ENCODE peak calls at places on chromosomes 4 and X, in five cellular contexts. I is A549; G is left cardiac atrium; A is activated CD8-positive, alpha-beta T cell treated with anti-CD3 and anti-CD28 coated beads, Interleukin-2, amount 10 ng/mL, durations not matched to agents 7 days and 5 days; T is SW480. N is an unnamed sample.
A peak's percentile ranks its signal among the peaks of the same experiment; 100 is the strongest.

GRCh38 chr4:173135241-173135847 is 33.3 kb upstream of the GALNT7 start:
- DNase-seq in I (no peak), G (no peak), A (no peak), T (no peak), N (no peak)

GRCh38 chr4:187357045-187357643 is 633.5 kb upstream of the FAT1 start:
- DNase-seq in I (no peak), G (no peak), A (no peak), T (no peak), N (no peak)

GRCh38 chrX:5431823-5432222 is 796.8 kb downstream of the NLGN4X start:
- DNase-seq in I (no peak), G (no peak), A (no peak), T (no peak), N (no peak)

GRCh38 chrX:23202316-23202715 is 132.3 kb upstream of the PTCHD1 start:
- DNase-seq in I (no peak), G (no peak), A (no peak), T (no peak), N (no peak)

GRCh38 chrX:131779313-131779712 is 235.4 kb downstream of the OR13H1 start:
- DNase-seq in I (no peak), G (no peak), A (no peak), T (no peak), N (no peak)

GRCh38 chr4:8110071-8110986 is 48.3 kb downstream of the ABLIM2 start:
- DNase-seq in I (no peak), G (no peak), A (no peak), T (no peak), N (no peak)

GRCh38 chrX:139949703-139950102 is 15.6 kb downstream of the CXorf66 start:
- DNase-seq in I (no peak), G (no peak), A (no peak), T (no peak), N (no peak)

GRCh38 chr4:85779165-85779564 is 304.2 kb downstream of the ARHGAP24 start:
- DNase-seq in I (no peak), G (no peak), A (no peak), T (no peak), N (no peak)

GRCh38 chrX:39854772-39855747 is 242.7 kb downstream of the BCOR start:
- DNase-seq in I (no peak), G (no peak), A (peak; percentile 87), T (peak; percentile 31), N (no peak)

GRCh38 chr4:17544831-17545234 is 29.9 kb downstream of the CLRN2 start:
- DNase-seq in I (no peak), G (no peak), A (no peak), T (no peak), N (no peak)

GRCh38 chr4:145679520-145679919 is 426 bp upstream of the C4orf51 start:
- DNase-seq in I (peak; percentile 42), G (peak; percentile 37), A (no peak), T (peak; percentile 14), N (peak; percentile 69)

GRCh38 chrX:153411988-153412574 is 809 bp downstream of the ZFP92 start:
- DNase-seq in I (no peak), G (no peak), A (no peak), T (no peak), N (no peak)

GRCh38 chr4:55866973-55867574 is 13.6 kb downstream of the EXOC1 start:
- DNase-seq in I (peak; percentile 5), G (no peak), A (peak; percentile 31), T (peak; percentile 72), N (no peak)

GRCh38 chr4:82499705-82500104 is 62.1 kb downstream of the TMEM150C start:
- DNase-seq in I (no peak), G (no peak), A (no peak), T (no peak), N (no peak)

GRCh38 chr4:101201421-101201820 is 145.9 kb downstream of the PPP3CA start:
- DNase-seq in I (no peak), G (no peak), A (no peak), T (no peak), N (no peak)

GRCh38 chr4:54626113-54626512 is 31.6 kb upstream of the KIT start:
- DNase-seq in I (no peak), G (no peak), A (no peak), T (no peak), N (no peak)

GRCh38 chrX:21645437-21646220 is 12.5 kb downstream of the KLHL34 start:
- DNase-seq in I (no peak), G (no peak), A (no peak), T (no peak), N (no peak)

GRCh38 chr4:21835712-21836111 is 112.9 kb downstream of the KCNIP4 start:
- DNase-seq in I (no peak), G (no peak), A (no peak), T (no peak), N (no peak)

GRCh38 chr4:45033676-45034410 is 307.5 kb upstream of the GNPDA2 start:
- DNase-seq in I (no peak), G (no peak), A (no peak), T (no peak), N (no peak)

GRCh38 chr4:159204566-159204965 is 101.7 kb downstream of the RAPGEF2 start:
- DNase-seq in I (no peak), G (no peak), A (no peak), T (no peak), N (no peak)

GRCh38 chr4:81946996-81947395 is 426.8 kb downstream of the HNRNPD start:
- DNase-seq in I (no peak), G (no peak), A (no peak), T (no peak), N (no peak)

GRCh38 chr4:8819019-8819418 is 52.6 kb downstream of the HMX1 start:
- DNase-seq in I (no peak), G (no peak), A (no peak), T (no peak), N (no peak)

GRCh38 chr4:66489783-66490452 is 819.6 kb upstream of the EPHA5 start:
- DNase-seq in I (peak; percentile 1), G (no peak), A (no peak), T (no peak), N (no peak)

GRCh38 chr4:1337951-1338751 is 8.9 kb upstream of the UVSSA start:
- DNase-seq in I (no peak), G (no peak), A (no peak), T (no peak), N (no peak)

N was measured in sigmoid colon.